ENCODE peak calls at places on chromosome 21, in five cellular contexts. W is IMR-90, G is K562, T is SK-N-SH, R is GM12878. O is an unnamed sample.
A peak's percentile ranks its signal among the peaks of the same experiment; 100 is the strongest.

GRCh38 chr21:26982767-26983166 is 15.9 kb upstream of the ADAMTS5 start:
- DNase-seq in T (no peak), W (peak; percentile 63), R (no peak), G (no peak), O (no peak)

GRCh38 chr21:41250519-41250918 is 66.1 kb upstream of the FAM3B start:
- DNase-seq in T (no peak), G (no peak), R (no peak), W (peak; percentile 30), O (no peak)

GRCh38 chr21:25689226-25689625 is 45.5 kb downstream of the ATP5PF start:
- DNase-seq in G (no peak), W (peak; percentile 32), T (no peak), R (no peak), O (no peak)

GRCh38 chr21:37557261-37557950 is 190.8 kb downstream of the DYRK1A start:
- DNase-seq in G (no peak), W (no peak), R (peak; percentile 91), T (no peak), O (no peak)

GRCh38 chr21:19420607-19421006 is 1017.0 kb upstream of the TMPRSS15 start:
- DNase-seq in G (no peak), R (no peak), T (no peak), W (no peak), O (no peak)

GRCh38 chr21:46001821-46002681 is 20.5 kb downstream of the COL6A1 start:
- DNase-seq in T (peak; percentile 23), G (no peak), R (no peak), W (no peak), O (no peak)

GRCh38 chr21:17416139-17416538 is 96.7 kb upstream of the CXADR start:
- DNase-seq in G (no peak), W (peak; percentile 84), T (no peak), R (no peak), O (no peak)

GRCh38 chr21:42003051-42003461 is 7.1 kb downstream of the ZBTB21 start:
- DNase-seq in W (peak; percentile 76), R (no peak), G (no peak), T (no peak), O (no peak)

GRCh38 chr21:25809013-25809412 is 74.2 kb downstream of the GABPA start:
- DNase-seq in W (peak; percentile 19), T (no peak), R (no peak), G (no peak), O (no peak)

GRCh38 chr21:29520146-29520545 is 221.4 kb downstream of the BACH1 start:
- DNase-seq in W (no peak), R (no peak), G (no peak), T (no peak), O (no peak)

GRCh38 chr21:42463861-42464515 is 32.0 kb downstream of the RSPH1 start:
- DNase-seq in T (no peak), G (no peak), W (peak; percentile 68), R (no peak), O (no peak)

GRCh38 chr21:18893411-18893810 is 489.8 kb upstream of the TMPRSS15 start:
- DNase-seq in W (no peak), T (no peak), G (no peak), R (no peak), O (no peak)

GRCh38 chr21:41247561-41247968 is 69.0 kb upstream of the FAM3B start:
- DNase-seq in R (no peak), G (no peak), W (peak; percentile 76), T (no peak), O (no peak)

GRCh38 chr21:42684109-42684916 is 30.9 kb downstream of the PDE9A start:
- DNase-seq in W (no peak), G (no peak), R (no peak), T (no peak), O (no peak)

GRCh38 chr21:41834252-41834925 is 44.8 kb downstream of the PRDM15 start:
- DNase-seq in R (no peak), T (no peak), W (no peak), G (no peak), O (no peak)

GRCh38 chr21:42861311-42862122 is 17.8 kb downstream of the WDR4 start:
- DNase-seq in R (no peak), G (no peak), W (no peak), T (peak; percentile 20), O (no peak)

GRCh38 chr21:27213328-27213727 is 246.4 kb upstream of the ADAMTS5 start:
- DNase-seq in T (no peak), R (no peak), W (peak; percentile 36), G (no peak), O (no peak)

GRCh38 chr21:26389971-26390641 is 183.0 kb downstream of the CYYR1 start:
- DNase-seq in G (no peak), T (no peak), R (no peak), W (peak; percentile 21), O (peak; percentile 75)

GRCh38 chr21:43681650-43682049 is 22.3 kb downstream of the RRP1B start:
- DNase-seq in G (no peak), T (no peak), W (no peak), R (no peak), O (no peak)

GRCh38 chr21:42198949-42199348 is 20.0 kb upstream of the ABCG1 start:
- DNase-seq in T (no peak), G (no peak), W (no peak), R (no peak), O (no peak)

GRCh38 chr21:28193189-28193588 is 799.5 kb downstream of the LTN1 start:
- DNase-seq in T (no peak), W (no peak), R (no peak), G (no peak), O (no peak)

DNA sequence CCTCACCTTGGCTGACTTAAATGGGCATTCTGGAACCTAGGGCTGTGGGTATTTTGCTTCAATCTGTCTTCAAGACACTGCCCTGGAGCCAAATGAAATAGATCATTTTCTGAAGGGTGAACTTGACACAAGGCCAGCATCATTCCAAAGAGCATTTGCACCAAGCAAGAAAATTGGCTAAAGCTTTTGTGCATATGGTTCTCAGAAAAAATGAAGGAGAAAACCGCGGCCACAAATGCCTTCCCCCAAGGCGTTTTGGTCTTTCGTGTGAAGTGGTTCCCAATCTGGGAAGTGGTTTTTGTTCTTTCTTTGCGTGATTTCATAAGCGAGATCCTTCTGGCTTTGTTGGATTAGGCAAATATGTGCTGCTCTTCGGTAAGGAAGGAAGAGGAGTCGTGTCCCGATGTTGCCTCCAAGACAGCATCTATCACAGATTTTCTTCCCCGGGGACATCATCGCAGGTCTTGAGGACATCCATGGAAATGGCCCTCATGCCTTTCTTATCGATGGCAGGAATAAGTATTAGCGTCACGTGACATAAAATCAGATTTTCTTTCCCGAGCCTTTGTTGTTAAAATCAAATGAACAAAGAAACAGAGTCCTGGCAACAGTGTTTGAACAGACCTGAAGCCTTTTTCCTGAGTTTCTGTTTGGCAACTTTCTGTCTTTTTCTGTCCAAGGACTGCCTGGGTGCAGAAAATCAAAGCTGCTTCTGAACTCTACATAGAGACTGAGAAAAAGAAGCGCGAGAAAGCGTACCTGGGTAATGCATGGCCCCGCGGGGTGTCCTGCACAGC is 31.0 kb downstream of the ATP5PO start:
- DNase-seq in T (no peak), G (no peak), R (no peak), W (no peak), O (no peak)
- TF ChIP-seq RAD21 in T (no peak), G (no peak), R (no peak), W (no peak), O (no peak)

DNA sequence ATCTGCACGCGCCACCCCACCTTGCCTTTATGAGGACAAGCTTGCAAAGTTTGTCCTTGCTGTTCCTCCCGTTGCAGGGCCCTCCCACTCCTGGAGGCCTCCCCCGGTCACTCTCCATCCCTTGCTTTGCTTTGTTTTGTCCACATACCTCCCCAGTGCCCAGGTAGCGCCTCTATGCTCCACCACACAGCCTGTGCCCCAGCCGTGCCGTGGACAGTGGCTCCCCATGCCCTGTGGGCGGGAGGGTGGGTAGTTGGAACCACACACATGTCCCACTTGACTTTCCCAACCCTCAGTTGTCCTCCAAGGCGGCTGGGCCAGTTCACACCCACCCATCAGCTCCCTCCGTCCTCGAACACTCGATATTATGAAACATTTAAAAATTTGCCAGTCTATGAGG is 24.6 kb downstream of the SLX9 start:
- DNase-seq in R (no peak), W (no peak), G (no peak), T (no peak), O (no peak)
- H3K4me1 ChIP-seq in R (peaks cover 6% of the 10 kb centered on the region), W (peaks cover 18% of the 10 kb centered on the region), G (peaks cover 35% of the 10 kb centered on the region), T (peaks cover 22% of the 10 kb centered on the region), O (peaks cover 15% of the 10 kb centered on the region)

GRCh38 chr21:38861989-38862683 is 56.4 kb downstream of the ETS2 start:
- DNase-seq in T (no peak), G (no peak), R (peak; percentile 5), W (no peak), O (no peak)

GRCh38 chr21:38861006-38861405 is 55.3 kb downstream of the ETS2 start:
- DNase-seq in R (no peak), W (no peak), T (peak; percentile 43), G (no peak), O (no peak)

GRCh38 chr21:38859852-38860251 is 54.1 kb downstream of the ETS2 start:
- DNase-seq in T (no peak), R (no peak), G (no peak), W (peak; percentile 39), O (no peak)

GRCh38 chr21:38857152-38857825 is 51.6 kb downstream of the ETS2 start:
- DNase-seq in T (no peak), R (no peak), W (no peak), G (no peak), O (no peak)

GRCh38 chr21:38858429-38859205 is 52.9 kb downstream of the ETS2 start:
- DNase-seq in G (no peak), W (peak; percentile 25), T (no peak), R (no peak), O (no peak)
- TF ChIP-seq SMC3 in G (no peak), W (no peak), T (no peak), R (no peak), O (no peak)

GRCh38 chr21:31098576-31099005 is 60.3 kb upstream of the KRTAP19-8 start:
- DNase-seq in R (no peak), T (peak; percentile 75), G (peak; percentile 54), W (peak; percentile 48), O (peak; percentile 44)

GRCh38 chr21:31107151-31107785 is 69.0 kb upstream of the KRTAP19-8 start:
- DNase-seq in R (no peak), W (peak; percentile 25), G (no peak), T (no peak), O (no peak)

GRCh38 chr21:31099122-31099521 is 60.8 kb upstream of the KRTAP19-8 start:
- DNase-seq in W (no peak), R (no peak), T (no peak), G (no peak), O (no peak)

GRCh38 chr21:31103571-31104265 is 65.4 kb upstream of the KRTAP19-8 start:
- DNase-seq in W (no peak), T (no peak), R (no peak), G (no peak), O (no peak)

DNA sequence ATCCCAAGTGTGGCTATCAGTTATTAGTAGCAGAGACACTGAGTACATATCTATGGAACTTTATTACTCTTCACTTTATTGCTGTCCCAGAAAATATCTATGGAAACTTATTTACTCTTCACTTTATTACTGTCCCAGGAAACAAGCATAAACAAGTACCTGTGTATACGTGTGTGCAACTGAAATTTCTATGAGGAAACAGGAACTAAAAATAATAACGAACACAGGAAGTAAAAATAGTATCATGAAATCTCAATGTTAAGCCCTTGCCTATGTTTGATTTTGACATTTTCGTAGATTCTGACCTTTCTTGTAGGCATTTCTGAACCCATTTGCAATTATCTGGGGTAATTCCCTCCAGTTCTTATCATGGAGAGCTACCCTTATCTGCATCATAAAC is 64.9 kb upstream of the KRTAP19-8 start:
- DNase-seq in W (no peak), R (no peak), T (no peak), G (no peak), O (no peak)
- TF ChIP-seq RAD21 in W (no peak), R (no peak), T (no peak), G (no peak), O (no peak)